ENCODE peak calls at places on chromosomes 3 and 15, in five cellular contexts. T, R, E, O and X are unnamed samples.

GRCh38 chr3:157127831-157128767 is 31.8 kb downstream of the CCNL1 start:
- DNase-seq in T (peak; percentile 96), R (no peak), E (no peak), O (peak; percentile 66), X (no peak)

GRCh38 chr3:52339612-52340011 is 23.5 kb downstream of the DNAH1 start:
- DNase-seq in T (peak; percentile 87), R (peak; percentile 47), E (no peak), O (peak; percentile 87), X (peak; percentile 78)

GRCh38 chr3:182567666-182568065 is 225.6 kb upstream of the ATP11B start:
- DNase-seq in T (no peak), R (peak; percentile 33), E (no peak), O (peak; percentile 60), X (peak; percentile 24)

GRCh38 chr3:185353823-185354614 is 8.9 kb upstream of the MAP3K13 start:
- DNase-seq in T (peak; percentile 60), R (peak; percentile 96), E (peak; percentile 91), O (peak; percentile 99), X (peak; percentile 80)

GRCh38 chr3:101249512-101249911 is 70.9 kb downstream of the IMPG2 start:
- DNase-seq in T (no peak), R (no peak), E (no peak), O (no peak), X (no peak)

GRCh38 chr15:81575436-81576123 is 201.6 kb upstream of the TMC3 start:
- DNase-seq in T (no peak), R (no peak), E (no peak), O (peak; percentile 58), X (no peak)

GRCh38 chr3:16028604-16029003 is 145.9 kb upstream of the GALNT15 start:
- DNase-seq in T (peak; percentile 52), R (no peak), E (no peak), O (no peak), X (no peak)

GRCh38 chr3:104102386-104102785 is 1264.3 kb upstream of the ALCAM start:
- DNase-seq in T (peak; percentile 62), R (peak; percentile 64), E (no peak), O (peak; percentile 13), X (peak; percentile 43)

GRCh38 chr3:61740494-61740893 is 179.1 kb downstream of the PTPRG start:
- DNase-seq in T (no peak), R (no peak), E (no peak), O (no peak), X (no peak)

GRCh38 chr3:26712211-26713026 is 89.8 kb downstream of the LRRC3B start:
- DNase-seq in T (peak; percentile 18), R (no peak), E (no peak), O (peak; percentile 76), X (peak; percentile 62)

GRCh38 chr3:114231616-114232015 is 5.8 kb downstream of the ZNF80 start:
- DNase-seq in T (no peak), R (no peak), E (no peak), O (no peak), X (no peak)

GRCh38 chr3:16033889-16034687 is 140.4 kb upstream of the GALNT15 start:
- DNase-seq in T (no peak), R (no peak), E (no peak), O (peak; percentile 38), X (no peak)

GRCh38 chr3:151204530-151205401 is 1.8 kb upstream of the GPR171 start:
- DNase-seq in T (no peak), R (no peak), E (no peak), O (no peak), X (no peak)

GRCh38 chr15:86591158-86591557 is 511.5 kb downstream of the AGBL1 start:
- DNase-seq in T (no peak), R (no peak), E (no peak), O (no peak), X (no peak)

GRCh38 chr15:78414608-78415250 is 23.3 kb upstream of the IREB2 start:
- DNase-seq in T (no peak), R (no peak), E (no peak), O (no peak), X (no peak)

GRCh38 chr3:27141668-27142067 is 227.5 kb downstream of the NEK10 start:
- DNase-seq in T (no peak), R (no peak), E (no peak), O (no peak), X (no peak)

GRCh38 chr3:185586644-185586964 is 509 bp downstream of the SENP2 start:
- DNase-seq in T (no peak), R (no peak), E (no peak), O (no peak), X (no peak)

GRCh38 chr3:132268956-132269355 is 48.3 kb upstream of the ACP3 start:
- DNase-seq in T (peak; percentile 45), R (peak; percentile 69), E (no peak), O (peak; percentile 54), X (no peak)

GRCh38 chr3:56593455-56594158 is 36.6 kb downstream of the CCDC66 start:
- DNase-seq in T (no peak), R (no peak), E (no peak), O (no peak), X (no peak)

GRCh38 chr15:82874961-82875360 is 65.5 kb downstream of the WHAMM start:
- DNase-seq in T (no peak), R (peak; percentile 18), E (no peak), O (no peak), X (no peak)

GRCh38 chr15:82873000-82873680 is 63.7 kb downstream of the WHAMM start:
- DNase-seq in T (no peak), R (peak; percentile 16), E (no peak), O (no peak), X (no peak)

GRCh38 chr15:82877825-82878224 is 68.4 kb downstream of the WHAMM start:
- DNase-seq in T (no peak), R (no peak), E (no peak), O (no peak), X (no peak)

GRCh38 chr15:82874267-82874666 is 64.8 kb downstream of the WHAMM start:
- DNase-seq in T (no peak), R (no peak), E (no peak), O (no peak), X (no peak)

DNA sequence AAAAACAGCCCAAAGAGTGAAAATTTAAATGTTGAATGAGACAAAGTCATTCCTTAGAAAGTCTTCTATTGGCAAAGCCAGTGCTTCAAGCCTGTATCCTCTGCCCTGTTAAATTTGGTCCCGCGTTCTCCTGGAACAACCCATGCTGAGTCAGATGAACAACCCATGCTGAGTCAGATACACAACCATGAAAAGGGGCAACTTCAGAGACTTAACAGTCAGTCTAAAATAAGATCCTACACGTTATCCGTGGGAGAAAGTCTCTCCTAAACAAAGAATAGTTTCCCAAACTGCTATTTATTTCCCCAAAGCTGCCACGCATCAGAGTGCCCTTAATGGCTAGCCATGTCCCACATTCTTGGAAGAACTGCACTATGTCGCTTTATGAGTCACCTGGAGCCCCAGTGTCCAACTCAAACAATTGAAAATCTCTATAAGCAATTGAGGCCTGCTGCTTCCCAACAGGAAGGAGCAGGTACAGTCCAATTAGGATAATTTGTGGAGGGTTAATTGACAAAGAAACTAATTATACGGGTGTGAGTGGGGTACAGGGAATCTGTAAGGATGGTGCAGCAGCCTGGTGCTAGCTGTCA is 66.1 kb downstream of the WHAMM start:
- DNase-seq in T (no peak), R (no peak), E (no peak), O (no peak), X (no peak)
- H3K9ac ChIP-seq in T (no peak overlapping the region), R (no peak overlapping the region), E (no peak overlapping the region), O (no peak overlapping the region), X (no peak overlapping the region)

DNA sequence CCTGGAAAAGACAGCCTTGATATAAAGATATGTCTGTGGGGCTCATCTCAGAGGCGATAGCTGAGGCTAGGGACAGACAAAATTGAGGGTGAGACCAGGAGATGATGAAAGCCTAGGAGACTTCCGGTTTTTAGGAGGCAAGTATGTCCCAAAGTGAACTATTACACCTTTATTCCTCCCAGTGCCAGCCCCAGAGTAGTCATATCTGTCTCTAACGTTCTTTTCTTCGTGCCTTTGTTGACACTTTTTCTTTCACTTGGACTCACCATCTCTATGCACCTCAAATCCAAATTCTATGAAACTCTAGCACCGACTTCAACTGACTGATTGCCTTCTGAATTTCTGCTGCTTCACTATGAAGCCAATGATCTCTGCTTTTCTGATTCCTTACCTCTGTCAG is 93.8 kb upstream of the RASGRP1 start:
- DNase-seq in T (no peak), R (no peak), E (no peak), O (no peak), X (no peak)
- H2AFZ ChIP-seq in T (no peak overlapping the region), R (no peak overlapping the region), E (peak overlapping the region; percentile 76), O (no peak overlapping the region), X (no peak overlapping the region)

DNA sequence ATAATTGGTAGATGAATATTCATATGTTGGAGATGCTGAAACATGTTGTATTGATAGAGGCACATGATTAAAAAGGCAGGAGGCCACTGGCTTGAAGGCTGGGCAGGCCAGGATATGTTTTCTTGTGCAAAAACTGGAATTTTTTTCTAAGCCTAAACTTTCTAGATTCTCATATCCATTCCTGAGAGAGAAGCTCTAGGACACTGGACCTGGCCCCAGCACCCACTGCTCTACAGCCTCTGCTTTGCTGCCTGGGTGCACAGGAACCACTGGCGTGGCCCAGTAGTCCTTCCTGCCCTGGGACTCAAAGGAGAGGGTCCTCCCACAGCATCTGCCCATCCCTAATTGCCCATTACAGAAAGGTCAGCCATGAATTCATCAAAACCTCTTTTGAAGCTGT is 58.1 kb upstream of the APEH start:
- DNase-seq in T (no peak), R (no peak), E (no peak), O (no peak), X (no peak)
- H2BK12ac ChIP-seq in T (no peak overlapping the region), R (no peak overlapping the region), E (no peak overlapping the region), O (no peak overlapping the region), X (no peak overlapping the region)

DNA sequence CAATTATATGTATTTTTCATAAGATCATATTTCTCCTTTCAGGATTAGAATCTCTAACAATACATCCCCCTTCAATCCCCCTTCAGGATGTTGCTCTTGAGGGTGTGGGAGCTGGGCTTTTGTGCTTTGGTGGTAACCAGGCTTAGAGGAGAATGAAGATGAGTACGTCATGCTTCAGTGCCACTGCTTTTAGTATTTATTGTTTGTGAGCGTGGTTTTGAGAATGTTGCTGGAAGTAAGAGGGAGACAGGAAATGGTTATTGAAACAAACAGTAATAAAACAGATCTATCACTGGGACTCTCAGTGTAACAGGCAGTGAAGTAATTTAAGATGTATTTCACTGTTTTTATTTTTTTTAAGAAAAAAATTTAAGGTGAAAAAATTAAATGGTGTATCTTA is 35.3 kb downstream of the GBE1 start:
- DNase-seq in T (peak; percentile 82), R (no peak), E (no peak), O (no peak), X (no peak)
- H3K9ac ChIP-seq in T (peak overlapping the region; percentile 55), R (no peak overlapping the region), E (no peak overlapping the region), O (no peak overlapping the region), X (no peak overlapping the region)